ENCODE peak calls at places on chromosome 1, in ten cellular contexts. W is stimulated activated CD4-positive, alpha-beta T cell treated with anti-CD3 and anti-CD28 coated beads, Interleukin-12 subunit alpha, Interleukin-12 subunit beta, amount 100 ng/mL, for 4 hours; N is caudate nucleus; A is central memory CD8-positive, alpha-beta T cell; V is substantia nigra; Y is EL; G is pulmonary artery endothelial cell; X is naive thymus-derived CD4-positive, alpha-beta T cell; L is effector CD8-positive, alpha-beta T cell; F is CD8-positive, alpha-beta memory T cell. R is an unnamed sample.

GRCh38 chr1:26907071-26907922 is 6.5 kb downstream of the NR0B2 start:
- DNase-seq in F (no peak), V (no peak), Y (peak; percentile 93), X (no peak), G (peak; percentile 35), A (no peak), N (no peak), W (no peak), L (no peak), R (no peak)

GRCh38 chr1:50989694-50990093 is 19.6 kb downstream of the CDKN2C start:
- DNase-seq in N (no peak), L (no peak), Y (peak; percentile 57), G (no peak), W (no peak), F (no peak), V (no peak), X (no peak), A (no peak), R (no peak)

GRCh38 chr1:44650159-44650831 is 24.0 kb downstream of the TMEM53 start:
- DNase-seq in L (no peak), N (no peak), G (no peak), V (no peak), A (no peak), X (no peak), W (no peak), F (no peak), Y (no peak), R (peak; percentile 41)

GRCh38 chr1:176364231-176364905 is 98.6 kb upstream of the PAPPA2 start:
- DNase-seq in N (no peak), X (no peak), Y (no peak), V (no peak), L (no peak), A (no peak), G (no peak), W (no peak), F (no peak), R (no peak)

GRCh38 chr1:225770586-225771248 is 6.9 kb upstream of the SRP9 start:
- DNase-seq in Y (no peak), F (no peak), V (no peak), N (no peak), X (no peak), G (no peak), A (no peak), L (no peak), W (no peak), R (no peak)

GRCh38 chr1:81224222-81224621 is 576.5 kb upstream of the ADGRL2 start:
- DNase-seq in A (no peak), X (no peak), G (no peak), V (no peak), F (no peak), N (no peak), W (no peak), L (no peak), Y (no peak), R (no peak)

GRCh38 chr1:244204004-244204403 is 152.9 kb downstream of the ZBTB18 start:
- DNase-seq in N (no peak), V (no peak), G (no peak), A (no peak), Y (no peak), X (no peak), F (no peak), L (no peak), W (no peak), R (no peak)

GRCh38 chr1:161473363-161473762 is 31.9 kb upstream of the FCGR2A start:
- DNase-seq in X (no peak), W (no peak), G (no peak), A (no peak), Y (peak; percentile 25), L (no peak), F (no peak), V (no peak), N (no peak), R (peak; percentile 45)

GRCh38 chr1:177646757-177647730 is 322.8 kb downstream of the SEC16B start:
- DNase-seq in F (no peak), W (no peak), L (no peak), Y (no peak), V (no peak), X (no peak), G (no peak), A (no peak), N (no peak), R (no peak)

GRCh38 chr1:219805191-219805590 is 123.2 kb downstream of the SLC30A10 start:
- DNase-seq in Y (no peak), L (no peak), G (no peak), F (no peak), W (no peak), X (no peak), N (no peak), A (no peak), V (no peak), R (no peak)

GRCh38 chr1:220943319-220943718 is 64.1 kb downstream of the HLX start:
- DNase-seq in L (no peak), A (no peak), G (no peak), Y (no peak), V (no peak), N (no peak), X (no peak), F (no peak), W (no peak), R (no peak)

GRCh38 chr1:174875306-174875705 is 124.4 kb upstream of the CACYBP start:
- DNase-seq in L (no peak), A (no peak), V (no peak), N (no peak), F (no peak), W (no peak), X (peak; percentile 41), Y (no peak), G (no peak), R (no peak)

GRCh38 chr1:8458607-8459006 is 140.7 kb downstream of the SLC45A1 start:
- DNase-seq in L (no peak), N (no peak), W (no peak), F (no peak), G (no peak), V (no peak), Y (no peak), X (no peak), A (no peak), R (no peak)

GRCh38 chr1:115725600-115725999 is 42.9 kb downstream of the CASQ2 start:
- DNase-seq in G (no peak), N (no peak), L (no peak), W (no peak), V (no peak), X (no peak), F (no peak), Y (no peak), A (no peak), R (no peak)

GRCh38 chr1:85137660-85138059 is 63.2 kb downstream of the SYDE2 start:
- DNase-seq in N (no peak), F (no peak), A (no peak), Y (no peak), G (no peak), X (no peak), W (no peak), V (no peak), L (no peak), R (no peak)

GRCh38 chr1:228867093-228867950 is 132.0 kb downstream of the RHOU start:
- DNase-seq in N (no peak), W (no peak), G (no peak), F (no peak), Y (no peak), V (no peak), L (no peak), A (no peak), X (no peak), R (peak; percentile 82)

GRCh38 chr1:78068681-78069283 is 23.0 kb downstream of the GIPC2 start:
- DNase-seq in L (no peak), V (no peak), Y (no peak), A (no peak), F (no peak), X (no peak), W (no peak), G (no peak), N (no peak), R (no peak)

GRCh38 chr1:88731475-88731874 is 47.4 kb downstream of the PKN2 start:
- DNase-seq in L (no peak), W (no peak), V (no peak), F (no peak), N (no peak), G (peak; percentile 5), Y (peak; percentile 94), X (no peak), A (no peak), R (no peak)

GRCh38 chr1:184199797-184200170 is 148.3 kb downstream of the TSEN15 start:
- DNase-seq in G (no peak), L (no peak), W (no peak), N (no peak), X (no peak), A (no peak), Y (no peak), V (no peak), F (no peak), R (no peak)

GRCh38 chr1:81179239-81179638 is 621.5 kb upstream of the ADGRL2 start:
- DNase-seq in L (no peak), V (no peak), Y (peak; percentile 81), N (no peak), W (no peak), A (no peak), G (peak; percentile 2), F (no peak), X (no peak), R (no peak)

GRCh38 chr1:228369608-228370438 is 36.8 kb downstream of the TRIM11 start:
- DNase-seq in V (no peak), W (no peak), L (no peak), Y (no peak), A (no peak), G (no peak), N (no peak), X (no peak), F (no peak), R (peak; percentile 28)

GRCh38 chr1:111690306-111690617 is 48.9 kb downstream of the INKA2 start:
- DNase-seq in N (no peak), A (no peak), X (no peak), L (no peak), V (no peak), W (no peak), Y (peak; percentile 93), G (peak; percentile 19), F (no peak), R (no peak)